ENCODE peak calls at places on chromosomes 5 and 9, in seven cellular contexts. L, F, N, D, V, R and Q are unnamed samples.

GRCh38 chr5:83428126-83428525 is 43.4 kb upstream of the VCAN start:
- DNase-seq in L (no peak), F (no peak), N (no peak), D (no peak), V (no peak), R (no peak), Q (no peak)

GRCh38 chr9:79020266-79020665 is 551.5 kb upstream of the TLE4 start:
- DNase-seq in L (no peak), F (no peak), N (no peak), D (no peak), V (no peak), R (no peak), Q (no peak)

GRCh38 chr9:110282023-110282766 is 25.9 kb upstream of the TXN start:
- DNase-seq in L (no peak), F (no peak), N (no peak), D (no peak), V (no peak), R (no peak), Q (no peak)

GRCh38 chr5:108749130-108749861 is 1.6 kb downstream of the FER start:
- DNase-seq in L (no peak), F (no peak), N (no peak), D (no peak), V (no peak), R (peak; percentile 56), Q (no peak)

GRCh38 chr5:11181940-11182339 is 420.9 kb upstream of the DAP start:
- DNase-seq in L (no peak), F (no peak), N (no peak), D (no peak), V (no peak), R (no peak), Q (no peak)

GRCh38 chr9:137787786-137788505 is 89.6 kb upstream of the CACNA1B start:
- DNase-seq in L (no peak), F (no peak), N (peak; percentile 55), D (no peak), V (no peak), R (no peak), Q (no peak)

GRCh38 chr5:132190161-132190817 is 37.4 kb downstream of the P4HA2 start:
- DNase-seq in L (peak; percentile 24), F (peak; percentile 32), N (no peak), D (no peak), V (peak; percentile 82), R (no peak), Q (peak; percentile 51)

GRCh38 chr5:138960145-138960692 is 85.1 kb upstream of the LRRTM2 start:
- DNase-seq in L (no peak), F (no peak), N (no peak), D (no peak), V (no peak), R (no peak), Q (no peak)

GRCh38 chr5:145887976-145888574 is 15.3 kb upstream of the GRXCR2 start:
- DNase-seq in L (peak; percentile 50), F (no peak), N (no peak), D (no peak), V (peak; percentile 48), R (peak; percentile 26), Q (no peak)

GRCh38 chr9:94985649-94986048 is 259.1 kb downstream of the AOPEP start:
- DNase-seq in L (no peak), F (peak; percentile 5), N (no peak), D (no peak), V (no peak), R (no peak), Q (no peak)

GRCh38 chr9:121992571-121993212 is 100.4 kb downstream of the TTLL11 start:
- DNase-seq in L (peak; percentile 22), F (peak; percentile 66), N (no peak), D (no peak), V (peak; percentile 66), R (peak; percentile 40), Q (peak; percentile 40)

GRCh38 chr9:98597372-98597771 is 111.4 kb downstream of the GABBR2 start:
- DNase-seq in L (no peak), F (no peak), N (no peak), D (peak; percentile 18), V (no peak), R (no peak), Q (no peak)

GRCh38 chr9:4061717-4062116 is 238.2 kb downstream of the GLIS3 start:
- DNase-seq in L (no peak), F (no peak), N (no peak), D (no peak), V (no peak), R (no peak), Q (no peak)

GRCh38 chr5:56011835-56012234 is 17.1 kb upstream of the IL6ST start:
- DNase-seq in L (no peak), F (no peak), N (no peak), D (no peak), V (peak; percentile 92), R (no peak), Q (no peak)

GRCh38 chr5:41009228-41009627 is 61.9 kb downstream of the MROH2B start:
- DNase-seq in L (peak; percentile 18), F (no peak), N (no peak), D (no peak), V (peak; percentile 10), R (no peak), Q (no peak)

GRCh38 chr5:139689631-139690384 is 41.7 kb downstream of the CXXC5 start:
- DNase-seq in L (peak; percentile 32), F (peak; percentile 48), N (no peak), D (peak; percentile 86), V (peak; percentile 18), R (no peak), Q (no peak)

GRCh38 chr5:141680751-141681201 is 1.3 kb downstream of the ARAP3 start:
- DNase-seq in L (no peak), F (no peak), N (peak; percentile 66), D (no peak), V (no peak), R (peak; percentile 52), Q (no peak)

GRCh38 chr9:123360161-123361085 is 4.4 kb downstream of the CRB2 start:
- DNase-seq in L (no peak), F (peak; percentile 57), N (peak; percentile 88), D (no peak), V (no peak), R (peak; percentile 95), Q (peak; percentile 61)

GRCh38 chr9:2526071-2526862 is 95.3 kb upstream of the VLDLR start:
- DNase-seq in L (no peak), F (no peak), N (no peak), D (no peak), V (no peak), R (no peak), Q (no peak)

GRCh38 chr5:55276771-55277170 is 30.7 kb downstream of the DHX29 start:
- DNase-seq in L (no peak), F (no peak), N (no peak), D (no peak), V (peak; percentile 85), R (no peak), Q (no peak)

GRCh38 chr9:101536938-101537337 is 3.3 kb downstream of the RNF20 start:
- DNase-seq in L (no peak), F (peak; percentile 52), N (no peak), D (no peak), V (no peak), R (peak; percentile 23), Q (peak; percentile 55)

GRCh38 chr9:93219692-93220091 is 35.8 kb downstream of the WNK2 start:
- DNase-seq in L (no peak), F (no peak), N (peak; percentile 72), D (no peak), V (no peak), R (no peak), Q (no peak)

GRCh38 chr9:128159073-128159783 is 837 bp upstream of the BBLN start:
- DNase-seq in L (no peak), F (peak; percentile 70), N (peak; percentile 60), D (no peak), V (no peak), R (no peak), Q (peak; percentile 56)

GRCh38 chr5:179264641-179265528 is 80.4 kb downstream of the ADAMTS2 start:
- DNase-seq in L (no peak), F (no peak), N (peak; percentile 17), D (peak; percentile 58), V (no peak), R (no peak), Q (no peak)